ENCODE peak calls at places on chromosomes 12 and 14, in nine cellular contexts. O, F, K, M, A, Y, H, P and X are unnamed samples.

GRCh38 chr12:138171-138897 is 71.8 kb downstream of the IQSEC3 start:
- DNase-seq in H (no peak), P (no peak), O (no peak), Y (no peak), M (no peak), F (no peak), K (no peak), A (no peak), X (no peak)

GRCh38 chr14:29348504-29348903 is 579.1 kb downstream of the PRKD1 start:
- DNase-seq in O (no peak), K (no peak), P (peak), Y (no peak), A (no peak), M (no peak), H (no peak), F (no peak), X (no peak)

GRCh38 chr14:24071836-24072420 is 566 bp downstream of the CPNE6 start:
- DNase-seq in F (no peak), P (no peak), O (no peak), M (no peak), H (no peak), K (no peak), Y (peak), A (no peak), X (no peak)

GRCh38 chr12:27426743-27427142 is 19.8 kb upstream of the SMCO2 start:
- DNase-seq in H (no peak), P (no peak), O (no peak), K (no peak), Y (no peak), M (no peak), F (no peak), A (no peak), X (no peak)

GRCh38 chr14:89384023-89384422 is 33.0 kb downstream of the FOXN3 start:
- DNase-seq in K (no peak), O (no peak), M (no peak), P (no peak), F (no peak), H (peak), A (no peak), Y (no peak), X (peak)

GRCh38 chr12:6949063-6949594 is 2.0 kb upstream of the PTPN6 start:
- DNase-seq in M (no peak), H (no peak), K (no peak), Y (peak), O (no peak), F (no peak), A (no peak), P (no peak), X (no peak)

GRCh38 chr12:30110970-30111586 is 327.3 kb upstream of the TMTC1 start:
- DNase-seq in Y (no peak), F (no peak), P (peak), K (no peak), H (no peak), M (no peak), A (peak), O (no peak), X (no peak)

GRCh38 chr14:64253672-64254071 is 40.5 kb downstream of the ESR2 start:
- DNase-seq in F (no peak), K (no peak), O (no peak), M (no peak), A (no peak), Y (no peak), H (no peak), P (peak), X (no peak)

GRCh38 chr14:27862684-27863083 is 903.9 kb upstream of the FOXG1 start:
- DNase-seq in M (no peak), F (no peak), A (no peak), K (no peak), Y (no peak), O (no peak), P (no peak), H (no peak), X (no peak)

GRCh38 chr14:52856139-52856538 is 64.7 kb upstream of the GNPNAT1 start:
- DNase-seq in M (no peak), H (no peak), P (no peak), Y (no peak), A (no peak), F (no peak), K (no peak), O (no peak), X (no peak)

GRCh38 chr12:100401660-100402059 is 44.8 kb downstream of the SLC17A8 start:
- DNase-seq in Y (no peak), O (no peak), A (no peak), P (peak), F (no peak), K (no peak), H (no peak), M (no peak), X (no peak)

GRCh38 chr14:75418779-75419768 is 8.7 kb upstream of the JDP2 start:
- DNase-seq in Y (no peak), K (no peak), M (no peak), P (peak), A (no peak), O (no peak), H (peak), F (peak), X (peak)

GRCh38 chr12:108333898-108334699 is 5.0 kb downstream of the CMKLR1 start:
- DNase-seq in A (no peak), Y (peak), P (peak), M (no peak), O (no peak), H (no peak), F (no peak), K (no peak), X (no peak)

GRCh38 chr12:92065018-92065499 is 80.6 kb downstream of the BTG1 start:
- DNase-seq in Y (no peak), P (peak), H (no peak), K (no peak), F (no peak), O (no peak), A (peak), M (no peak), X (no peak)

GRCh38 chr12:94239332-94239731 is 91.0 kb downstream of the PLXNC1 start:
- DNase-seq in M (no peak), P (no peak), A (no peak), H (no peak), K (no peak), O (no peak), F (no peak), Y (no peak), X (no peak)

GRCh38 chr12:52494518-52494917 is 1.5 kb upstream of the KRT6A start:
- DNase-seq in O (no peak), M (no peak), K (no peak), A (no peak), P (peak), H (no peak), F (no peak), Y (no peak), X (no peak)

GRCh38 chr12:46702581-46703344 is 123.0 kb downstream of the SLC38A4 start:
- DNase-seq in O (no peak), A (no peak), P (peak), Y (no peak), F (no peak), K (no peak), M (no peak), H (no peak), X (no peak)

GRCh38 chr14:50834802-50835276 is 3.9 kb upstream of the NIN start:
- DNase-seq in F (no peak), O (no peak), K (no peak), P (no peak), A (no peak), H (no peak), M (no peak), Y (no peak), X (no peak)

GRCh38 chr12:55934343-55934742 is 3.4 kb downstream of the DGKA start:
- DNase-seq in Y (no peak), F (no peak), P (no peak), O (no peak), K (no peak), A (no peak), M (no peak), H (no peak), X (no peak)

GRCh38 chr12:104641862-104642261 is 185.1 kb downstream of the CHST11 start:
- DNase-seq in F (no peak), K (no peak), O (no peak), H (peak), P (no peak), A (no peak), M (no peak), Y (no peak), X (no peak)

GRCh38 chr14:53663709-53664108 is 292.9 kb downstream of the BMP4 start:
- DNase-seq in P (peak), H (no peak), F (no peak), M (no peak), K (no peak), Y (no peak), A (no peak), O (no peak), X (no peak)

GRCh38 chr12:16939871-16940306 is 333.9 kb upstream of the LMO3 start:
- DNase-seq in O (no peak), K (peak), M (no peak), H (no peak), F (no peak), P (peak), Y (no peak), A (peak), X (peak)

GRCh38 chr14:44914849-44915248 is 46.9 kb downstream of the KLHL28 start:
- DNase-seq in M (no peak), O (no peak), Y (peak), P (peak), A (no peak), K (no peak), H (no peak), F (no peak), X (no peak)

GRCh38 chr12:12715459-12716150 is 1.6 kb upstream of the CDKN1B start:
- DNase-seq in P (no peak), Y (no peak), K (peak), H (peak), A (no peak), F (no peak), M (no peak), O (no peak), X (peak)

GRCh38 chr14:71290960-71291466 is 383.8 kb downstream of the PCNX1 start:
- DNase-seq in Y (no peak), A (no peak), K (peak), O (no peak), H (no peak), P (peak), F (peak), M (no peak), X (peak)

GRCh38 chr12:69701821-69702220 is 2.7 kb upstream of the BEST3 start:
- DNase-seq in K (no peak), O (no peak), H (no peak), Y (no peak), P (no peak), M (no peak), A (no peak), F (no peak), X (no peak)

GRCh38 chr14:105912641-105913180 is 386.3 kb downstream of the TMEM121 start:
- DNase-seq in M (no peak), P (no peak), Y (peak), O (no peak), K (no peak), H (no peak), A (no peak), F (no peak), X (no peak)

GRCh38 chr12:110073049-110073831 is 24.9 kb upstream of the C12orf76 start:
- DNase-seq in H (peak), O (no peak), F (no peak), P (peak), K (no peak), Y (no peak), M (no peak), A (peak), X (peak)

GRCh38 chr14:92690171-92691011 is 58.0 kb downstream of the LGMN start:
- DNase-seq in H (no peak), K (no peak), M (no peak), F (no peak), P (peak), Y (peak), A (peak), O (no peak), X (no peak)

GRCh38 chr12:31023271-31023724 is 50.4 kb upstream of the DDX11 start:
- DNase-seq in H (no peak), F (no peak), Y (no peak), O (no peak), M (no peak), K (no peak), P (no peak), A (no peak), X (no peak)

GRCh38 chr14:49598182-49598478 is 610 bp upstream of the LRR1 start:
- DNase-seq in P (no peak), O (peak), A (no peak), F (no peak), Y (no peak), H (peak), M (no peak), K (no peak), X (no peak)

GRCh38 chr12:49104822-49105221 is 5.8 kb downstream of the LMBR1L start:
- DNase-seq in H (no peak), P (no peak), A (no peak), Y (peak), K (no peak), O (no peak), M (no peak), F (no peak), X (no peak)

GRCh38 chr12:114339626-114340025 is 66.3 kb downstream of the TBX5 start:
- DNase-seq in M (no peak), P (peak), Y (no peak), F (no peak), K (no peak), H (no peak), O (no peak), A (no peak), X (no peak)

GRCh38 chr12:2242206-2242605 is 189.4 kb downstream of the CACNA1C start:
- DNase-seq in M (no peak), K (no peak), P (no peak), H (no peak), O (no peak), A (no peak), Y (no peak), F (no peak), X (no peak)

GRCh38 chr14:94144765-94145164 is 15.4 kb upstream of the IFI27L2 start:
- DNase-seq in H (no peak), O (no peak), K (no peak), P (no peak), F (no peak), Y (no peak), A (no peak), M (no peak), X (peak)

GRCh38 chr12:123896786-123897185 is 75.8 kb downstream of the CCDC92 start:
- DNase-seq in O (no peak), F (no peak), H (no peak), P (peak), K (no peak), M (no peak), A (no peak), Y (peak), X (no peak)

GRCh38 chr14:26383286-26383685 is 214.5 kb downstream of the NOVA1 start:
- DNase-seq in Y (no peak), O (no peak), P (no peak), F (no peak), A (no peak), H (no peak), K (no peak), M (no peak), X (no peak)

GRCh38 chr14:97276573-97276972 is 479.4 kb downstream of the VRK1 start:
- DNase-seq in F (no peak), M (no peak), P (no peak), O (no peak), Y (no peak), A (no peak), K (no peak), H (no peak), X (peak)

GRCh38 chr14:50569714-50570274 is 9.8 kb downstream of the ATL1 start:
- DNase-seq in H (no peak), K (no peak), Y (no peak), F (no peak), M (no peak), A (no peak), P (no peak), O (no peak), X (no peak)